ENCODE peak calls at places on chromosomes 7 and 10, in five cellular contexts. One of them, this sample, is unnamed.

GRCh38 chr7:52273685-52274610 is 761.5 kb upstream of the POM121L12 start:
- DNase-seq in HCT116: no peak
- DNase-seq in cardiac muscle cell: no peak
- DNase-seq in A549: no peak
- DNase-seq in CD4-positive, alpha-beta memory T cell: no peak
- DNase-seq in this sample: no peak

GRCh38 chr10:62501547-62501946 is 127.4 kb downstream of the ZNF365 start:
- DNase-seq in HCT116: no peak
- DNase-seq in cardiac muscle cell: no peak
- DNase-seq in A549: no peak
- DNase-seq in CD4-positive, alpha-beta memory T cell: no peak
- DNase-seq in this sample: no peak

GRCh38 chr7:126979722-126980121 is 273.0 kb downstream of the GRM8 start:
- DNase-seq in HCT116: no peak
- DNase-seq in cardiac muscle cell: no peak
- DNase-seq in A549: no peak
- DNase-seq in CD4-positive, alpha-beta memory T cell: no peak
- DNase-seq in this sample: no peak

GRCh38 chr10:93072225-93072712 is 1.4 kb upstream of the CYP26A1 start:
- DNase-seq in HCT116: no peak
- DNase-seq in cardiac muscle cell: no peak
- DNase-seq in A549: no peak
- DNase-seq in CD4-positive, alpha-beta memory T cell: no peak
- DNase-seq in this sample: no peak

GRCh38 chr7:158973440-158973839 is 117.1 kb downstream of the DYNC2I1 start:
- DNase-seq in HCT116: peak; percentile 64
- DNase-seq in cardiac muscle cell: peak; percentile 51
- DNase-seq in A549: peak; percentile 33
- DNase-seq in CD4-positive, alpha-beta memory T cell: peak; percentile 42
- DNase-seq in this sample: peak; percentile 65

GRCh38 chr10:33800986-33801385 is 466.5 kb upstream of the NRP1 start:
- DNase-seq in HCT116: no peak
- DNase-seq in cardiac muscle cell: no peak
- DNase-seq in A549: no peak
- DNase-seq in CD4-positive, alpha-beta memory T cell: no peak
- DNase-seq in this sample: no peak

GRCh38 chr10:133529576-133529946 is 2.4 kb downstream of the CYP2E1 start:
- DNase-seq in HCT116: no peak
- DNase-seq in cardiac muscle cell: no peak
- DNase-seq in A549: no peak
- DNase-seq in CD4-positive, alpha-beta memory T cell: no peak
- DNase-seq in this sample: no peak

GRCh38 chr7:454356-455109 is 65.1 kb downstream of the PDGFA start:
- DNase-seq in HCT116: no peak
- DNase-seq in cardiac muscle cell: no peak
- DNase-seq in A549: no peak
- DNase-seq in CD4-positive, alpha-beta memory T cell: no peak
- DNase-seq in this sample: no peak

GRCh38 chr7:77476871-77477270 is 60.2 kb upstream of the PTPN12 start:
- DNase-seq in HCT116: no peak
- DNase-seq in cardiac muscle cell: no peak
- DNase-seq in A549: no peak
- DNase-seq in CD4-positive, alpha-beta memory T cell: no peak
- DNase-seq in this sample: no peak

GRCh38 chr7:127153315-127153714 is 99.4 kb downstream of the GRM8 start:
- DNase-seq in HCT116: no peak
- DNase-seq in cardiac muscle cell: no peak
- DNase-seq in A549: no peak
- DNase-seq in CD4-positive, alpha-beta memory T cell: no peak
- DNase-seq in this sample: no peak

GRCh38 chr7:141158562-141158961 is 84.7 kb downstream of the TMEM178B start:
- DNase-seq in HCT116: peak; percentile 38
- DNase-seq in cardiac muscle cell: no peak
- DNase-seq in A549: peak; percentile 68
- DNase-seq in CD4-positive, alpha-beta memory T cell: no peak
- DNase-seq in this sample: no peak

GRCh38 chr7:29138588-29138987 is 7.7 kb downstream of the CPVL start:
- DNase-seq in HCT116: no peak
- DNase-seq in cardiac muscle cell: no peak
- DNase-seq in A549: no peak
- DNase-seq in CD4-positive, alpha-beta memory T cell: no peak
- DNase-seq in this sample: no peak

GRCh38 chr10:62502995-62503613 is 128.9 kb downstream of the ZNF365 start:
- DNase-seq in HCT116: no peak
- DNase-seq in cardiac muscle cell: no peak
- DNase-seq in A549: no peak
- DNase-seq in CD4-positive, alpha-beta memory T cell: no peak
- DNase-seq in this sample: no peak

GRCh38 chr7:108358553-108358952 is 97.7 kb downstream of the NRCAM start:
- DNase-seq in HCT116: no peak
- DNase-seq in cardiac muscle cell: no peak
- DNase-seq in A549: peak; percentile 89
- DNase-seq in CD4-positive, alpha-beta memory T cell: no peak
- DNase-seq in this sample: no peak

GRCh38 chr7:46071076-46071475 is 150.0 kb upstream of the IGFBP3 start:
- DNase-seq in HCT116: no peak
- DNase-seq in cardiac muscle cell: no peak
- DNase-seq in A549: no peak
- DNase-seq in CD4-positive, alpha-beta memory T cell: no peak
- DNase-seq in this sample: no peak

GRCh38 chr10:124722812-124723783 is 21.1 kb downstream of the FAM53B start:
- DNase-seq in HCT116: no peak
- DNase-seq in cardiac muscle cell: no peak
- DNase-seq in A549: no peak
- DNase-seq in CD4-positive, alpha-beta memory T cell: peak; percentile 46
- DNase-seq in this sample: no peak

GRCh38 chr7:112882506-112882905 is 92.3 kb upstream of the TMEM168 start:
- DNase-seq in HCT116: no peak
- DNase-seq in cardiac muscle cell: no peak
- DNase-seq in A549: no peak
- DNase-seq in CD4-positive, alpha-beta memory T cell: no peak
- DNase-seq in this sample: no peak

GRCh38 chr7:127927339-127927679 is 103.9 kb downstream of the LRRC4 start:
- DNase-seq in HCT116: no peak
- DNase-seq in cardiac muscle cell: peak; percentile 51
- DNase-seq in A549: no peak
- DNase-seq in CD4-positive, alpha-beta memory T cell: no peak
- DNase-seq in this sample: no peak

GRCh38 chr7:44881610-44882009 is 3.7 kb downstream of the PURB start:
- DNase-seq in HCT116: no peak
- DNase-seq in cardiac muscle cell: peak; percentile 77
- DNase-seq in A549: no peak
- DNase-seq in CD4-positive, alpha-beta memory T cell: no peak
- DNase-seq in this sample: no peak

GRCh38 chr7:100053201-100053600 is 3.6 kb downstream of the ZSCAN21 start:
- DNase-seq in HCT116: peak; percentile 57
- DNase-seq in cardiac muscle cell: peak; percentile 35
- DNase-seq in A549: peak; percentile 77
- DNase-seq in CD4-positive, alpha-beta memory T cell: peak; percentile 36
- DNase-seq in this sample: no peak

GRCh38 chr10:1360011-1360580 is 303.9 kb downstream of the WDR37 start:
- DNase-seq in HCT116: no peak
- DNase-seq in cardiac muscle cell: no peak
- DNase-seq in A549: no peak
- DNase-seq in CD4-positive, alpha-beta memory T cell: no peak
- DNase-seq in this sample: no peak

GRCh38 chr7:100966542-100967291 is 2.6 kb upstream of the MUC12 start:
- DNase-seq in HCT116: no peak
- DNase-seq in cardiac muscle cell: no peak
- DNase-seq in A549: no peak
- DNase-seq in CD4-positive, alpha-beta memory T cell: no peak
- DNase-seq in this sample: no peak

GRCh38 chr7:135169141-135169935 is 1.2 kb downstream of the CYREN start:
- DNase-seq in HCT116: peak; percentile 68
- DNase-seq in cardiac muscle cell: peak; percentile 17
- DNase-seq in A549: peak; percentile 76
- DNase-seq in CD4-positive, alpha-beta memory T cell: peak; percentile 55
- DNase-seq in this sample: peak; percentile 48

GRCh38 chr7:132956556-132956955 is 125.3 kb downstream of the CHCHD3 start:
- DNase-seq in HCT116: no peak
- DNase-seq in cardiac muscle cell: no peak
- DNase-seq in A549: no peak
- DNase-seq in CD4-positive, alpha-beta memory T cell: no peak
- DNase-seq in this sample: no peak

GRCh38 chr10:28939352-28940157 is 262.2 kb downstream of the BAMBI start:
- DNase-seq in HCT116: no peak
- DNase-seq in cardiac muscle cell: peak; percentile 34
- DNase-seq in A549: peak; percentile 100
- DNase-seq in CD4-positive, alpha-beta memory T cell: no peak
- DNase-seq in this sample: no peak

GRCh38 chr7:73522081-73522818 is at the start of gene BAZ1B:
- DNase-seq in HCT116: peak; percentile 96
- DNase-seq in cardiac muscle cell: peak; percentile 98
- DNase-seq in A549: peak; percentile 99
- DNase-seq in CD4-positive, alpha-beta memory T cell: peak; percentile 94
- DNase-seq in this sample: peak; percentile 97

GRCh38 chr7:73518470-73518869 is 3.6 kb downstream of the BAZ1B start:
- DNase-seq in HCT116: no peak
- DNase-seq in cardiac muscle cell: no peak
- DNase-seq in A549: no peak
- DNase-seq in CD4-positive, alpha-beta memory T cell: no peak
- DNase-seq in this sample: no peak

GRCh38 chr7:73521636-73522080 is 435 bp downstream of the BAZ1B start:
- DNase-seq in HCT116: no peak
- DNase-seq in cardiac muscle cell: peak; percentile 77
- DNase-seq in A549: no peak
- DNase-seq in CD4-positive, alpha-beta memory T cell: no peak
- DNase-seq in this sample: no peak

GRCh38 chr7:73520673-73521635 is 1.1 kb downstream of the BAZ1B start:
- DNase-seq in HCT116: no peak
- DNase-seq in cardiac muscle cell: peak; percentile 16
- DNase-seq in A549: peak; percentile 21
- DNase-seq in CD4-positive, alpha-beta memory T cell: no peak
- DNase-seq in this sample: no peak

GRCh38 chr7:73519867-73520672 is 2.0 kb downstream of the BAZ1B start:
- DNase-seq in HCT116: no peak
- DNase-seq in cardiac muscle cell: peak; percentile 1
- DNase-seq in A549: peak; percentile 23
- DNase-seq in CD4-positive, alpha-beta memory T cell: no peak
- DNase-seq in this sample: no peak
- H3K4me1 ChIP-seq in HCT116: peaks cover 15% of the 10 kb centered on the region
- H3K4me1 ChIP-seq in cardiac muscle cell: peaks cover 24% of the 10 kb centered on the region
- H3K4me1 ChIP-seq in A549: peaks cover 25% of the 10 kb centered on the region
- H3K4me1 ChIP-seq in CD4-positive, alpha-beta memory T cell: peaks cover 59% of the 10 kb centered on the region
- H3K4me1 ChIP-seq in this sample: peaks cover 39% of the 10 kb centered on the region

GRCh38 chr7:97014145-97014544 is 8.8 kb downstream of the DLX6 start:
- DNase-seq in HCT116: no peak
- DNase-seq in cardiac muscle cell: no peak
- DNase-seq in A549: no peak
- DNase-seq in CD4-positive, alpha-beta memory T cell: no peak
- DNase-seq in this sample: no peak

GRCh38 chr7:97015279-97015678 is 9.4 kb downstream of the DLX5 start:
- DNase-seq in HCT116: no peak
- DNase-seq in cardiac muscle cell: no peak
- DNase-seq in A549: no peak
- DNase-seq in CD4-positive, alpha-beta memory T cell: no peak
- DNase-seq in this sample: no peak

GRCh38 chr7:97013025-97013424 is 7.7 kb downstream of the DLX6 start:
- DNase-seq in HCT116: no peak
- DNase-seq in cardiac muscle cell: no peak
- DNase-seq in A549: no peak
- DNase-seq in CD4-positive, alpha-beta memory T cell: no peak
- DNase-seq in this sample: no peak

GRCh38 chr7:97012293-97013005 is 7.1 kb downstream of the DLX6 start:
- DNase-seq in HCT116: no peak
- DNase-seq in cardiac muscle cell: no peak
- DNase-seq in A549: no peak
- DNase-seq in CD4-positive, alpha-beta memory T cell: no peak
- DNase-seq in this sample: no peak

GRCh38 chr7:97013555-97013954 is 8.2 kb downstream of the DLX6 start:
- DNase-seq in HCT116: no peak
- DNase-seq in cardiac muscle cell: no peak
- DNase-seq in A549: no peak
- DNase-seq in CD4-positive, alpha-beta memory T cell: no peak
- DNase-seq in this sample: no peak
- H3K4me3 ChIP-seq in HCT116: no peak overlapping the region
- H3K4me3 ChIP-seq in cardiac muscle cell: no peak overlapping the region
- H3K4me3 ChIP-seq in A549: no peak overlapping the region
- H3K4me3 ChIP-seq in CD4-positive, alpha-beta memory T cell: no peak overlapping the region
- H3K4me3 ChIP-seq in this sample: no peak overlapping the region

DNA sequence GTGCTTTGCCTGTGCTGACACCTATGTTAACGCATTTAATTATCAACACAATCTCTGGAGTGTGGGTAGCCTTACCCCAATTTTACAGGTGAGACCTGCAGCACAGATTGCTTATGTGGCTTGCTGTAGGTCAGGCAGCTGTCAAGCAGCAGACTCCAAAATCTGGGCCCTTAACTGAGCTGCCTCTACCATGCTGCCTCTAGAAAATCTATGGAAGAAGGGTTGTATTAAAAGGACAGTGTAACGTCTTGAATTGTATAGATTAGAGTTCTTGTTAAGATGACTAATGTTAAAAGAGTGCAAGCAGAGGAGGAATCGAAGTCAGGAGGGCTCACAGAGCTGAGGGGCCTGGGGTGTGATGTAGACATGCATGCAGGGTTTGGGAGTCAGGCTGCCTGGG is 1.2 kb upstream of the PON3 start:
- DNase-seq in HCT116: no peak
- DNase-seq in cardiac muscle cell: no peak
- DNase-seq in A549: no peak
- DNase-seq in CD4-positive, alpha-beta memory T cell: no peak
- DNase-seq in this sample: no peak
- H3K27ac ChIP-seq in HCT116: no peak overlapping the region
- H3K27ac ChIP-seq in cardiac muscle cell: no peak overlapping the region
- H3K27ac ChIP-seq in A549: peak overlapping the region; percentile 90
- H3K27ac ChIP-seq in CD4-positive, alpha-beta memory T cell: no peak overlapping the region
- H3K27ac ChIP-seq in this sample: no peak overlapping the region

DNA sequence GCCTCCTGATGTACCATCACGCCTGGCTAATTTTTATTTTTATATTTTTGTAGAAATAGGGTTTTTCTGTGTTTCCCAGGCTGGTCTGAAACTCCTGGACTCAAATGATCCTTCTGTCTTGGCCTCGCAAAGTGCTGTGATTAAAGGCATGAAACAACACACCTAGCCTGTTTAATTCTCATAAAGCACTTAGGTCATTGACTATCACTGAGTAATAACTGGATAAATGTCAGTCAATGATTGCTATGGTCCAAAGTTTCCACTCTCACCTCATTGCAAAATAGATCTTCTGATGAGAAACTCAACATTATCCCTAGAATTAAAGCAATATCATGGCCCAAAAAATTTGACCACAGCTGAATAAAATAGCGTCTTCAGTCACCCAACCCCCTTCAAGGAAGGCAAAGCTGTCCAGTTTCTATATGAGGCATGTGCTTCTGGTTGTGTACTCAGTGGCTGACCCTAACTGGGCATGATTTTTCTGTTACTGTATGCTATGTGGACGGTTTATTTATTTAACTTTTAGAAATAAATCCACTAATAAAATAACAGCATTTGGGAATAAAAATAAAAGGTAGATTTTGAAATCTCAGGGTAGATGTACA is 86.5 kb upstream of the LRRN3 start:
- DNase-seq in HCT116: no peak
- DNase-seq in cardiac muscle cell: no peak
- DNase-seq in A549: no peak
- DNase-seq in CD4-positive, alpha-beta memory T cell: no peak
- DNase-seq in this sample: no peak
- H3K4me1 ChIP-seq in HCT116: no peaks in the 10 kb centered on the region
- H3K4me1 ChIP-seq in cardiac muscle cell: no peaks in the 10 kb centered on the region
- H3K4me1 ChIP-seq in A549: no peaks in the 10 kb centered on the region
- H3K4me1 ChIP-seq in CD4-positive, alpha-beta memory T cell: peaks cover 9% of the 10 kb centered on the region
- H3K4me1 ChIP-seq in this sample: peaks cover 22% of the 10 kb centered on the region

GRCh38 chr10:16828731-16829175 is 11.5 kb upstream of the RSU1 start:
- DNase-seq in HCT116: no peak
- DNase-seq in cardiac muscle cell: no peak
- DNase-seq in A549: no peak
- DNase-seq in CD4-positive, alpha-beta memory T cell: no peak
- DNase-seq in this sample: no peak
- H3K4me3 ChIP-seq in HCT116: no peak overlapping the region
- H3K4me3 ChIP-seq in cardiac muscle cell: no peak overlapping the region
- H3K4me3 ChIP-seq in A549: no peak overlapping the region
- H3K4me3 ChIP-seq in CD4-positive, alpha-beta memory T cell: no peak overlapping the region
- H3K4me3 ChIP-seq in this sample: no peak overlapping the region

This sample was measured in CD8-positive, alpha-beta memory T cell.